ENCODE peak calls at places on chromosomes 7 and 10, in ten cellular contexts. One of them, this sample, is unnamed.
A peak's percentile ranks its signal among the peaks of the same experiment; 100 is the strongest.

GRCh38 chr10:45599021-45599603 is 73.5 kb downstream of the ZFAND4 start:
- DNase-seq in naive B cell: no peak
- DNase-seq in NCI-H2029 treated with DMSO at 0.1 percent for 48 hours: no peak
- DNase-seq in GM20000: no peak
- DNase-seq in stimulated activated CD4-positive, alpha-beta T cell treated with anti-CD3 and anti-CD28 coated beads, TNF-alpha, amount 100 ng/mL, for 4 hours: no peak
- DNase-seq in CD8-positive, alpha-beta memory T cell: no peak
- DNase-seq in GM03348: no peak
- DNase-seq in WTC11: no peak
- DNase-seq in Caki2: no peak
- DNase-seq in T-helper 9 cell: no peak
- DNase-seq in this sample: no peak

GRCh38 chr10:120521880-120522279 is 64.9 kb downstream of the PLPP4 start:
- DNase-seq in Caki2: no peak
- DNase-seq in CD8-positive, alpha-beta memory T cell: no peak
- DNase-seq in GM20000: no peak
- DNase-seq in GM03348: no peak
- DNase-seq in stimulated activated CD4-positive, alpha-beta T cell treated with anti-CD3 and anti-CD28 coated beads, TNF-alpha, amount 100 ng/mL, for 4 hours: no peak
- DNase-seq in WTC11: no peak
- DNase-seq in naive B cell: no peak
- DNase-seq in T-helper 9 cell: no peak
- DNase-seq in NCI-H2029 treated with DMSO at 0.1 percent for 48 hours: no peak
- DNase-seq in this sample: no peak

GRCh38 chr10:96666738-96667137 is 53.6 kb downstream of the PIK3AP1 start:
- DNase-seq in T-helper 9 cell: no peak
- DNase-seq in CD8-positive, alpha-beta memory T cell: no peak
- DNase-seq in NCI-H2029 treated with DMSO at 0.1 percent for 48 hours: no peak
- DNase-seq in GM03348: no peak
- DNase-seq in GM20000: no peak
- DNase-seq in Caki2: no peak
- DNase-seq in WTC11: no peak
- DNase-seq in naive B cell: peak; percentile 55
- DNase-seq in stimulated activated CD4-positive, alpha-beta T cell treated with anti-CD3 and anti-CD28 coated beads, TNF-alpha, amount 100 ng/mL, for 4 hours: no peak
- DNase-seq in this sample: no peak

GRCh38 chr7:28687631-28688030 is 270.5 kb downstream of the TRIL start:
- DNase-seq in WTC11: no peak
- DNase-seq in T-helper 9 cell: no peak
- DNase-seq in GM03348: no peak
- DNase-seq in Caki2: peak; percentile 42
- DNase-seq in stimulated activated CD4-positive, alpha-beta T cell treated with anti-CD3 and anti-CD28 coated beads, TNF-alpha, amount 100 ng/mL, for 4 hours: no peak
- DNase-seq in naive B cell: no peak
- DNase-seq in CD8-positive, alpha-beta memory T cell: no peak
- DNase-seq in GM20000: no peak
- DNase-seq in NCI-H2029 treated with DMSO at 0.1 percent for 48 hours: no peak
- DNase-seq in this sample: no peak

GRCh38 chr10:10804998-10805737 is 212.5 kb upstream of the CELF2 start:
- DNase-seq in GM03348: peak; percentile 67
- DNase-seq in Caki2: peak; percentile 46
- DNase-seq in CD8-positive, alpha-beta memory T cell: no peak
- DNase-seq in WTC11: no peak
- DNase-seq in T-helper 9 cell: no peak
- DNase-seq in stimulated activated CD4-positive, alpha-beta T cell treated with anti-CD3 and anti-CD28 coated beads, TNF-alpha, amount 100 ng/mL, for 4 hours: no peak
- DNase-seq in GM20000: no peak
- DNase-seq in naive B cell: no peak
- DNase-seq in NCI-H2029 treated with DMSO at 0.1 percent for 48 hours: no peak
- DNase-seq in this sample: peak; percentile 81

GRCh38 chr7:100509213-100509612 is 25.5 kb downstream of the NYAP1 start:
- DNase-seq in NCI-H2029 treated with DMSO at 0.1 percent for 48 hours: peak; percentile 29
- DNase-seq in CD8-positive, alpha-beta memory T cell: no peak
- DNase-seq in T-helper 9 cell: no peak
- DNase-seq in WTC11: no peak
- DNase-seq in stimulated activated CD4-positive, alpha-beta T cell treated with anti-CD3 and anti-CD28 coated beads, TNF-alpha, amount 100 ng/mL, for 4 hours: no peak
- DNase-seq in GM03348: no peak
- DNase-seq in Caki2: no peak
- DNase-seq in GM20000: no peak
- DNase-seq in naive B cell: no peak
- DNase-seq in this sample: peak; percentile 56

GRCh38 chr7:102473271-102473991 is 5.3 kb downstream of the POLR2J start:
- DNase-seq in stimulated activated CD4-positive, alpha-beta T cell treated with anti-CD3 and anti-CD28 coated beads, TNF-alpha, amount 100 ng/mL, for 4 hours: no peak
- DNase-seq in GM20000: no peak
- DNase-seq in WTC11: peak; percentile 4
- DNase-seq in T-helper 9 cell: no peak
- DNase-seq in CD8-positive, alpha-beta memory T cell: no peak
- DNase-seq in NCI-H2029 treated with DMSO at 0.1 percent for 48 hours: no peak
- DNase-seq in GM03348: no peak
- DNase-seq in naive B cell: no peak
- DNase-seq in Caki2: no peak
- DNase-seq in this sample: no peak

GRCh38 chr10:126904807-126905686 is at the start of gene DOCK1:
- DNase-seq in GM03348: peak; percentile 96
- DNase-seq in NCI-H2029 treated with DMSO at 0.1 percent for 48 hours: no peak
- DNase-seq in stimulated activated CD4-positive, alpha-beta T cell treated with anti-CD3 and anti-CD28 coated beads, TNF-alpha, amount 100 ng/mL, for 4 hours: no peak
- DNase-seq in GM20000: no peak
- DNase-seq in naive B cell: no peak
- DNase-seq in Caki2: peak; percentile 66
- DNase-seq in CD8-positive, alpha-beta memory T cell: no peak
- DNase-seq in T-helper 9 cell: no peak
- DNase-seq in WTC11: peak; percentile 73
- DNase-seq in this sample: peak; percentile 65

GRCh38 chr10:43885252-43885651 is 236.6 kb upstream of the ZNF32 start:
- DNase-seq in stimulated activated CD4-positive, alpha-beta T cell treated with anti-CD3 and anti-CD28 coated beads, TNF-alpha, amount 100 ng/mL, for 4 hours: no peak
- DNase-seq in GM20000: no peak
- DNase-seq in GM03348: no peak
- DNase-seq in T-helper 9 cell: no peak
- DNase-seq in WTC11: no peak
- DNase-seq in naive B cell: no peak
- DNase-seq in NCI-H2029 treated with DMSO at 0.1 percent for 48 hours: no peak
- DNase-seq in Caki2: no peak
- DNase-seq in CD8-positive, alpha-beta memory T cell: no peak
- DNase-seq in this sample: no peak

GRCh38 chr7:98795741-98796493 is 73.9 kb downstream of the TMEM130 start:
- DNase-seq in NCI-H2029 treated with DMSO at 0.1 percent for 48 hours: no peak
- DNase-seq in naive B cell: no peak
- DNase-seq in GM20000: peak; percentile 51
- DNase-seq in T-helper 9 cell: no peak
- DNase-seq in WTC11: no peak
- DNase-seq in stimulated activated CD4-positive, alpha-beta T cell treated with anti-CD3 and anti-CD28 coated beads, TNF-alpha, amount 100 ng/mL, for 4 hours: no peak
- DNase-seq in Caki2: no peak
- DNase-seq in CD8-positive, alpha-beta memory T cell: no peak
- DNase-seq in GM03348: no peak
- DNase-seq in this sample: no peak

GRCh38 chr7:118104812-118105441 is 79.0 kb upstream of the LSM8 start:
- DNase-seq in GM20000: peak; percentile 23
- DNase-seq in T-helper 9 cell: no peak
- DNase-seq in CD8-positive, alpha-beta memory T cell: no peak
- DNase-seq in WTC11: no peak
- DNase-seq in NCI-H2029 treated with DMSO at 0.1 percent for 48 hours: peak; percentile 11
- DNase-seq in GM03348: peak; percentile 19
- DNase-seq in Caki2: peak; percentile 24
- DNase-seq in naive B cell: no peak
- DNase-seq in stimulated activated CD4-positive, alpha-beta T cell treated with anti-CD3 and anti-CD28 coated beads, TNF-alpha, amount 100 ng/mL, for 4 hours: no peak
- DNase-seq in this sample: no peak

This sample was measured in foreskin fibroblast.